ENCODE peak calls at places on chromosome 22, in nine cellular contexts. One of them, this sample, is unnamed.

GRCh38 chr22:48241658-48242057 is 1479.2 kb downstream of the TBC1D22A start:
- DNase-seq in T follicular helper cell: no peak
- DNase-seq in NCI-H1694: no peak
- DNase-seq in head of caudate nucleus: no peak
- DNase-seq in H9: peak
- DNase-seq in GOT3: no peak
- DNase-seq in choroid plexus epithelial cell: no peak
- DNase-seq in cardiac fibroblast: no peak
- DNase-seq in H54: no peak
- DNase-seq in this sample: no peak

GRCh38 chr22:22125579-22126468 is 118.8 kb upstream of the VPREB1 start:
- DNase-seq in T follicular helper cell: no peak
- DNase-seq in NCI-H1694: no peak
- DNase-seq in head of caudate nucleus: no peak
- DNase-seq in H9: no peak
- DNase-seq in GOT3: no peak
- DNase-seq in choroid plexus epithelial cell: no peak
- DNase-seq in cardiac fibroblast: no peak
- DNase-seq in H54: no peak
- DNase-seq in this sample: no peak

GRCh38 chr22:16815073-16815472 is 10.1 kb downstream of the XKR3 start:
- DNase-seq in T follicular helper cell: no peak
- DNase-seq in NCI-H1694: no peak
- DNase-seq in head of caudate nucleus: no peak
- DNase-seq in H9: no peak
- DNase-seq in GOT3: no peak
- DNase-seq in choroid plexus epithelial cell: no peak
- DNase-seq in cardiac fibroblast: no peak
- DNase-seq in H54: no peak
- DNase-seq in this sample: no peak

GRCh38 chr22:50059185-50059880 is 1.2 kb upstream of the TTLL8 start:
- DNase-seq in T follicular helper cell: no peak
- DNase-seq in NCI-H1694: no peak
- DNase-seq in head of caudate nucleus: no peak
- DNase-seq in H9: peak
- DNase-seq in GOT3: no peak
- DNase-seq in choroid plexus epithelial cell: peak
- DNase-seq in cardiac fibroblast: peak
- DNase-seq in H54: peak
- DNase-seq in this sample: no peak

GRCh38 chr22:49371325-49372110 is 456.2 kb downstream of the BRD1 start:
- DNase-seq in T follicular helper cell: no peak
- DNase-seq in NCI-H1694: no peak
- DNase-seq in head of caudate nucleus: no peak
- DNase-seq in H9: peak
- DNase-seq in GOT3: no peak
- DNase-seq in choroid plexus epithelial cell: no peak
- DNase-seq in cardiac fibroblast: no peak
- DNase-seq in H54: no peak
- DNase-seq in this sample: no peak

GRCh38 chr22:19891350-19892248 is 36.9 kb upstream of the GNB1L start:
- DNase-seq in T follicular helper cell: peak
- DNase-seq in NCI-H1694: peak
- DNase-seq in head of caudate nucleus: peak
- DNase-seq in H9: peak
- DNase-seq in GOT3: no peak
- DNase-seq in choroid plexus epithelial cell: peak
- DNase-seq in cardiac fibroblast: peak
- DNase-seq in H54: peak
- DNase-seq in this sample: no peak

GRCh38 chr22:41508770-41509170 is 35.5 kb downstream of the POLR3H start:
- DNase-seq in T follicular helper cell: no peak
- DNase-seq in NCI-H1694: no peak
- DNase-seq in head of caudate nucleus: peak
- DNase-seq in H9: peak
- DNase-seq in GOT3: no peak
- DNase-seq in choroid plexus epithelial cell: no peak
- DNase-seq in cardiac fibroblast: no peak
- DNase-seq in H54: no peak
- DNase-seq in this sample: no peak

GRCh38 chr22:24189249-24190158 is 8.2 kb downstream of the SUSD2 start:
- DNase-seq in T follicular helper cell: no peak
- DNase-seq in NCI-H1694: no peak
- DNase-seq in head of caudate nucleus: peak
- DNase-seq in H9: peak
- DNase-seq in GOT3: no peak
- DNase-seq in choroid plexus epithelial cell: peak
- DNase-seq in cardiac fibroblast: peak
- DNase-seq in H54: peak
- DNase-seq in this sample: no peak

GRCh38 chr22:18057568-18058209 is 20.1 kb upstream of the PEX26 start:
- DNase-seq in T follicular helper cell: no peak
- DNase-seq in NCI-H1694: no peak
- DNase-seq in head of caudate nucleus: peak
- DNase-seq in H9: no peak
- DNase-seq in GOT3: no peak
- DNase-seq in choroid plexus epithelial cell: peak
- DNase-seq in cardiac fibroblast: peak
- DNase-seq in H54: peak
- DNase-seq in this sample: no peak

GRCh38 chr22:37627545-37627944 is 11.9 kb upstream of the SH3BP1 start:
- DNase-seq in T follicular helper cell: no peak
- DNase-seq in NCI-H1694: no peak
- DNase-seq in head of caudate nucleus: no peak
- DNase-seq in H9: no peak
- DNase-seq in GOT3: no peak
- DNase-seq in choroid plexus epithelial cell: no peak
- DNase-seq in cardiac fibroblast: no peak
- DNase-seq in H54: no peak
- DNase-seq in this sample: no peak

GRCh38 chr22:36238348-36239149 is 778 bp downstream of the APOL2 start:
- DNase-seq in T follicular helper cell: no peak
- DNase-seq in NCI-H1694: no peak
- DNase-seq in head of caudate nucleus: no peak
- DNase-seq in H9: peak
- DNase-seq in GOT3: no peak
- DNase-seq in choroid plexus epithelial cell: peak
- DNase-seq in cardiac fibroblast: peak
- DNase-seq in H54: no peak
- DNase-seq in this sample: no peak

GRCh38 chr22:41982886-41983285 is 13.6 kb downstream of the SEPTIN3 start:
- DNase-seq in T follicular helper cell: no peak
- DNase-seq in NCI-H1694: no peak
- DNase-seq in head of caudate nucleus: no peak
- DNase-seq in H9: no peak
- DNase-seq in GOT3: no peak
- DNase-seq in choroid plexus epithelial cell: no peak
- DNase-seq in cardiac fibroblast: no peak
- DNase-seq in H54: no peak
- DNase-seq in this sample: no peak

GRCh38 chr22:34036936-34037335 is 116.7 kb upstream of the LARGE1 start:
- DNase-seq in T follicular helper cell: no peak
- DNase-seq in NCI-H1694: no peak
- DNase-seq in head of caudate nucleus: no peak
- DNase-seq in H9: no peak
- DNase-seq in GOT3: no peak
- DNase-seq in choroid plexus epithelial cell: no peak
- DNase-seq in cardiac fibroblast: no peak
- DNase-seq in H54: no peak
- DNase-seq in this sample: no peak

GRCh38 chr22:43859621-43860020 is 2.7 kb downstream of the SULT4A1 start:
- DNase-seq in T follicular helper cell: no peak
- DNase-seq in NCI-H1694: no peak
- DNase-seq in head of caudate nucleus: no peak
- DNase-seq in H9: peak
- DNase-seq in GOT3: no peak
- DNase-seq in choroid plexus epithelial cell: no peak
- DNase-seq in cardiac fibroblast: no peak
- DNase-seq in H54: no peak
- DNase-seq in this sample: no peak

GRCh38 chr22:38786631-38787030 is 7.3 kb downstream of the DNAL4 start:
- DNase-seq in T follicular helper cell: no peak
- DNase-seq in NCI-H1694: no peak
- DNase-seq in head of caudate nucleus: no peak
- DNase-seq in H9: no peak
- DNase-seq in GOT3: no peak
- DNase-seq in choroid plexus epithelial cell: no peak
- DNase-seq in cardiac fibroblast: no peak
- DNase-seq in H54: no peak
- DNase-seq in this sample: no peak

GRCh38 chr22:48496226-48496845 is 1331.3 kb downstream of the BRD1 start:
- DNase-seq in T follicular helper cell: no peak
- DNase-seq in NCI-H1694: no peak
- DNase-seq in head of caudate nucleus: no peak
- DNase-seq in H9: no peak
- DNase-seq in GOT3: no peak
- DNase-seq in choroid plexus epithelial cell: no peak
- DNase-seq in cardiac fibroblast: no peak
- DNase-seq in H54: no peak
- DNase-seq in this sample: no peak

GRCh38 chr22:46557736-46558480 is 20.5 kb upstream of the CELSR1 start:
- DNase-seq in T follicular helper cell: no peak
- DNase-seq in NCI-H1694: no peak
- DNase-seq in head of caudate nucleus: no peak
- DNase-seq in H9: no peak
- DNase-seq in GOT3: no peak
- DNase-seq in choroid plexus epithelial cell: no peak
- DNase-seq in cardiac fibroblast: no peak
- DNase-seq in H54: no peak
- DNase-seq in this sample: no peak

GRCh38 chr22:28884754-28885375 is 1.5 kb downstream of the ZNRF3 start:
- DNase-seq in T follicular helper cell: no peak
- DNase-seq in NCI-H1694: no peak
- DNase-seq in head of caudate nucleus: no peak
- DNase-seq in H9: no peak
- DNase-seq in GOT3: no peak
- DNase-seq in choroid plexus epithelial cell: no peak
- DNase-seq in cardiac fibroblast: no peak
- DNase-seq in H54: no peak
- DNase-seq in this sample: no peak

GRCh38 chr22:36323855-36324331 is 63.9 kb downstream of the MYH9 start:
- DNase-seq in T follicular helper cell: no peak
- DNase-seq in NCI-H1694: no peak
- DNase-seq in head of caudate nucleus: no peak
- DNase-seq in H9: no peak
- DNase-seq in GOT3: no peak
- DNase-seq in choroid plexus epithelial cell: peak
- DNase-seq in cardiac fibroblast: peak
- DNase-seq in H54: no peak
- DNase-seq in this sample: no peak

GRCh38 chr22:26681395-26681821 is 24.0 kb downstream of the MIAT start:
- DNase-seq in T follicular helper cell: no peak
- DNase-seq in NCI-H1694: no peak
- DNase-seq in head of caudate nucleus: no peak
- DNase-seq in H9: peak
- DNase-seq in GOT3: no peak
- DNase-seq in choroid plexus epithelial cell: peak
- DNase-seq in cardiac fibroblast: peak
- DNase-seq in H54: no peak
- DNase-seq in this sample: no peak

GRCh38 chr22:33325232-33326004 is 267.2 kb upstream of the SYN3 start:
- DNase-seq in T follicular helper cell: no peak
- DNase-seq in NCI-H1694: no peak
- DNase-seq in head of caudate nucleus: no peak
- DNase-seq in H9: no peak
- DNase-seq in GOT3: no peak
- DNase-seq in choroid plexus epithelial cell: peak
- DNase-seq in cardiac fibroblast: no peak
- DNase-seq in H54: no peak
- DNase-seq in this sample: no peak

GRCh38 chr22:19958083-19959042 is 16.7 kb upstream of the TXNRD2 start:
- DNase-seq in T follicular helper cell: no peak
- DNase-seq in NCI-H1694: no peak
- DNase-seq in head of caudate nucleus: no peak
- DNase-seq in H9: no peak
- DNase-seq in GOT3: no peak
- DNase-seq in choroid plexus epithelial cell: peak
- DNase-seq in cardiac fibroblast: peak
- DNase-seq in H54: no peak
- DNase-seq in this sample: no peak

GRCh38 chr22:47046411-47047065 is 284.1 kb downstream of the TBC1D22A start:
- DNase-seq in T follicular helper cell: no peak
- DNase-seq in NCI-H1694: no peak
- DNase-seq in head of caudate nucleus: no peak
- DNase-seq in H9: no peak
- DNase-seq in GOT3: no peak
- DNase-seq in choroid plexus epithelial cell: no peak
- DNase-seq in cardiac fibroblast: no peak
- DNase-seq in H54: no peak
- DNase-seq in this sample: no peak

GRCh38 chr22:47548953-47549740 is 786.7 kb downstream of the TBC1D22A start:
- DNase-seq in T follicular helper cell: no peak
- DNase-seq in NCI-H1694: no peak
- DNase-seq in head of caudate nucleus: no peak
- DNase-seq in H9: no peak
- DNase-seq in GOT3: no peak
- DNase-seq in choroid plexus epithelial cell: no peak
- DNase-seq in cardiac fibroblast: no peak
- DNase-seq in H54: no peak
- DNase-seq in this sample: no peak

GRCh38 chr22:40324468-40325305 is 21.6 kb upstream of the ADSL start:
- DNase-seq in T follicular helper cell: peak
- DNase-seq in NCI-H1694: no peak
- DNase-seq in head of caudate nucleus: no peak
- DNase-seq in H9: no peak
- DNase-seq in GOT3: no peak
- DNase-seq in choroid plexus epithelial cell: no peak
- DNase-seq in cardiac fibroblast: no peak
- DNase-seq in H54: no peak
- DNase-seq in this sample: no peak

GRCh38 chr22:37486224-37486845 is at the start of gene MFNG:
- DNase-seq in T follicular helper cell: peak
- DNase-seq in NCI-H1694: no peak
- DNase-seq in head of caudate nucleus: peak
- DNase-seq in H9: peak
- DNase-seq in GOT3: no peak
- DNase-seq in choroid plexus epithelial cell: peak
- DNase-seq in cardiac fibroblast: no peak
- DNase-seq in H54: peak
- DNase-seq in this sample: no peak